ENCODE peak calls at places on chromosomes 1 and 21, in seven cellular contexts. C, H, M, K, Q, E and X are unnamed samples.

GRCh38 chr1:205262706-205263105 is 35.0 kb downstream of the TMCC2 start:
- DNase-seq in C (no peak), H (no peak), M (no peak), K (no peak), Q (no peak), E (no peak), X (no peak)

GRCh38 chr1:160860840-160861505 is 1.7 kb downstream of the CD244 start:
- DNase-seq in C (no peak), H (no peak), M (no peak), K (no peak), Q (no peak), E (no peak), X (no peak)

GRCh38 chr1:243343970-243344749 is 88.3 kb downstream of the SDCCAG8 start:
- DNase-seq in C (no peak), H (no peak), M (no peak), K (no peak), Q (no peak), E (peak; percentile 45), X (peak; percentile 43)

GRCh38 chr1:94422115-94422820 is 4.1 kb downstream of the ABCD3 start:
- DNase-seq in C (no peak), H (no peak), M (no peak), K (no peak), Q (no peak), E (peak; percentile 64), X (peak; percentile 72)

GRCh38 chr1:244303610-244303969 is 148.1 kb downstream of the ADSS2 start:
- DNase-seq in C (no peak), H (no peak), M (no peak), K (no peak), Q (no peak), E (no peak), X (no peak)

GRCh38 chr1:211947396-211948295 is 87.7 kb downstream of the INTS7 start:
- DNase-seq in C (no peak), H (no peak), M (no peak), K (no peak), Q (no peak), E (no peak), X (no peak)

GRCh38 chr1:32695098-32695904 is 7.3 kb downstream of the SYNC start:
- DNase-seq in C (no peak), H (peak; percentile 51), M (no peak), K (peak; percentile 40), Q (peak; percentile 62), E (no peak), X (no peak)

GRCh38 chr1:115134850-115135484 is 45.7 kb upstream of the TSPAN2 start:
- DNase-seq in C (no peak), H (peak; percentile 59), M (no peak), K (no peak), Q (no peak), E (peak; percentile 92), X (peak; percentile 95)

GRCh38 chr1:58104960-58105359 is 441.6 kb downstream of the OMA1 start:
- DNase-seq in C (no peak), H (no peak), M (peak; percentile 41), K (no peak), Q (no peak), E (no peak), X (no peak)

GRCh38 chr1:15617874-15618684 is 821 bp downstream of the DDI2 start:
- DNase-seq in C (peak; percentile 6), H (no peak), M (peak; percentile 26), K (no peak), Q (no peak), E (peak; percentile 81), X (peak; percentile 53)

GRCh38 chr21:38355992-38356781 is 99.4 kb downstream of the KCNJ15 start:
- DNase-seq in C (peak; percentile 47), H (peak; percentile 55), M (peak; percentile 54), K (no peak), Q (peak; percentile 62), E (peak; percentile 45), X (peak; percentile 51)

GRCh38 chr1:36225298-36225899 is 1.2 kb downstream of the THRAP3 start:
- DNase-seq in C (no peak), H (no peak), M (no peak), K (no peak), Q (no peak), E (no peak), X (no peak)

GRCh38 chr1:6108937-6109636 is 63.4 kb downstream of the KCNAB2 start:
- DNase-seq in C (no peak), H (peak; percentile 44), M (no peak), K (no peak), Q (no peak), E (peak; percentile 49), X (peak; percentile 26)

GRCh38 chr1:63087966-63088365 is 234.4 kb upstream of the FOXD3 start:
- DNase-seq in C (no peak), H (peak; percentile 4), M (no peak), K (no peak), Q (no peak), E (no peak), X (no peak)

GRCh38 chr1:82819234-82819633 is 1018.5 kb downstream of the ADGRL2 start:
- DNase-seq in C (no peak), H (no peak), M (no peak), K (no peak), Q (no peak), E (no peak), X (peak; percentile 8)

GRCh38 chr21:38913120-38913975 is 107.6 kb downstream of the ETS2 start:
- DNase-seq in C (no peak), H (peak; percentile 65), M (peak; percentile 15), K (no peak), Q (peak; percentile 87), E (peak; percentile 85), X (peak; percentile 44)

GRCh38 chr1:114468047-114468446 is 43.0 kb downstream of the TRIM33 start:
- DNase-seq in C (no peak), H (no peak), M (no peak), K (no peak), Q (no peak), E (no peak), X (no peak)

GRCh38 chr1:65959896-65960295 is 167.2 kb downstream of the PDE4B start:
- DNase-seq in C (no peak), H (no peak), M (no peak), K (peak; percentile 5), Q (no peak), E (no peak), X (no peak)

GRCh38 chr1:44225761-44226160 is 12.5 kb downstream of the DMAP1 start:
- DNase-seq in C (no peak), H (no peak), M (no peak), K (no peak), Q (no peak), E (no peak), X (no peak)

GRCh38 chr1:41539416-41539800 is 54.9 kb upstream of the EDN2 start:
- DNase-seq in C (no peak), H (no peak), M (no peak), K (no peak), Q (no peak), E (no peak), X (no peak)

GRCh38 chr1:198681247-198681646 is 42.4 kb downstream of the PTPRC start:
- DNase-seq in C (no peak), H (no peak), M (no peak), K (no peak), Q (no peak), E (no peak), X (no peak)

GRCh38 chr1:12057382-12057781 is 5.7 kb upstream of the TNFRSF8 start:
- DNase-seq in C (no peak), H (no peak), M (no peak), K (no peak), Q (no peak), E (peak; percentile 24), X (peak; percentile 18)

GRCh38 chr1:17878837-17879236 is 123.7 kb downstream of the ACTL8 start:
- DNase-seq in C (no peak), H (peak; percentile 90), M (no peak), K (no peak), Q (no peak), E (peak; percentile 5), X (no peak)